ENCODE peak calls at places on chromosomes 6 and 20, in ten cellular contexts. One of them, this sample, is unnamed.

GRCh38 chr6:84018453-84019061 is 15.0 kb upstream of the MRAP2 start:
- DNase-seq in gastrocnemius medialis: no peak
- DNase-seq in neural progenitor cell: no peak
- DNase-seq in choroid plexus epithelial cell: no peak
- DNase-seq in fibroblast of lung: no peak
- DNase-seq in tibial artery: no peak
- DNase-seq in PC-3: peak; percentile 27
- DNase-seq in heart left ventricle: no peak
- DNase-seq in fibroblast of pulmonary artery: no peak
- DNase-seq in hepatocyte: no peak
- DNase-seq in this sample: no peak

GRCh38 chr6:51292659-51293058 is 474.0 kb downstream of the TFAP2B start:
- DNase-seq in gastrocnemius medialis: no peak
- DNase-seq in neural progenitor cell: no peak
- DNase-seq in choroid plexus epithelial cell: peak; percentile 61
- DNase-seq in fibroblast of lung: peak; percentile 65
- DNase-seq in tibial artery: no peak
- DNase-seq in PC-3: peak; percentile 75
- DNase-seq in heart left ventricle: no peak
- DNase-seq in fibroblast of pulmonary artery: no peak
- DNase-seq in hepatocyte: no peak
- DNase-seq in this sample: no peak

GRCh38 chr6:165658395-165659058 is 4.5 kb downstream of the PDE10A start:
- DNase-seq in gastrocnemius medialis: no peak
- DNase-seq in neural progenitor cell: no peak
- DNase-seq in choroid plexus epithelial cell: no peak
- DNase-seq in fibroblast of lung: no peak
- DNase-seq in tibial artery: no peak
- DNase-seq in PC-3: no peak
- DNase-seq in heart left ventricle: no peak
- DNase-seq in fibroblast of pulmonary artery: no peak
- DNase-seq in hepatocyte: peak; percentile 58
- DNase-seq in this sample: no peak

GRCh38 chr20:32902456-32903420 is 44.0 kb downstream of the EFCAB8 start:
- DNase-seq in gastrocnemius medialis: no peak
- DNase-seq in neural progenitor cell: peak; percentile 77
- DNase-seq in choroid plexus epithelial cell: peak; percentile 64
- DNase-seq in fibroblast of lung: peak; percentile 30
- DNase-seq in tibial artery: no peak
- DNase-seq in PC-3: peak; percentile 68
- DNase-seq in heart left ventricle: peak; percentile 19
- DNase-seq in fibroblast of pulmonary artery: peak; percentile 62
- DNase-seq in hepatocyte: peak; percentile 76
- DNase-seq in this sample: peak; percentile 71

GRCh38 chr6:129859524-129859923 is 1.6 kb downstream of the TMEM244 start:
- DNase-seq in gastrocnemius medialis: no peak
- DNase-seq in neural progenitor cell: no peak
- DNase-seq in choroid plexus epithelial cell: peak; percentile 42
- DNase-seq in fibroblast of lung: peak; percentile 72
- DNase-seq in tibial artery: no peak
- DNase-seq in PC-3: no peak
- DNase-seq in heart left ventricle: no peak
- DNase-seq in fibroblast of pulmonary artery: no peak
- DNase-seq in hepatocyte: no peak
- DNase-seq in this sample: peak; percentile 68

GRCh38 chr6:1667012-1667804 is 57.5 kb downstream of the FOXC1 start:
- DNase-seq in gastrocnemius medialis: no peak
- DNase-seq in neural progenitor cell: no peak
- DNase-seq in choroid plexus epithelial cell: peak; percentile 8
- DNase-seq in fibroblast of lung: peak; percentile 8
- DNase-seq in tibial artery: no peak
- DNase-seq in PC-3: no peak
- DNase-seq in heart left ventricle: no peak
- DNase-seq in fibroblast of pulmonary artery: no peak
- DNase-seq in hepatocyte: peak; percentile 58
- DNase-seq in this sample: peak; percentile 31

GRCh38 chr6:121175827-121176226 is 158.5 kb downstream of the TBC1D32 start:
- DNase-seq in gastrocnemius medialis: no peak
- DNase-seq in neural progenitor cell: no peak
- DNase-seq in choroid plexus epithelial cell: no peak
- DNase-seq in fibroblast of lung: no peak
- DNase-seq in tibial artery: no peak
- DNase-seq in PC-3: no peak
- DNase-seq in heart left ventricle: no peak
- DNase-seq in fibroblast of pulmonary artery: no peak
- DNase-seq in hepatocyte: no peak
- DNase-seq in this sample: no peak

GRCh38 chr6:24494726-24495515 is at the start of gene ALDH5A1:
- DNase-seq in gastrocnemius medialis: peak; percentile 52
- DNase-seq in neural progenitor cell: peak; percentile 88
- DNase-seq in choroid plexus epithelial cell: peak; percentile 55
- DNase-seq in fibroblast of lung: peak; percentile 72
- DNase-seq in tibial artery: peak; percentile 52
- DNase-seq in PC-3: peak; percentile 62
- DNase-seq in heart left ventricle: peak; percentile 77
- DNase-seq in fibroblast of pulmonary artery: peak; percentile 54
- DNase-seq in hepatocyte: peak; percentile 86
- DNase-seq in this sample: peak; percentile 57

GRCh38 chr20:12237772-12238171 is 320.1 kb downstream of the BTBD3 start:
- DNase-seq in gastrocnemius medialis: no peak
- DNase-seq in neural progenitor cell: no peak
- DNase-seq in choroid plexus epithelial cell: no peak
- DNase-seq in fibroblast of lung: no peak
- DNase-seq in tibial artery: no peak
- DNase-seq in PC-3: peak; percentile 13
- DNase-seq in heart left ventricle: no peak
- DNase-seq in fibroblast of pulmonary artery: peak; percentile 30
- DNase-seq in hepatocyte: no peak
- DNase-seq in this sample: no peak

GRCh38 chr6:33204165-33204414 is 365 bp upstream of the HSD17B8 start:
- DNase-seq in gastrocnemius medialis: no peak
- DNase-seq in neural progenitor cell: no peak
- DNase-seq in choroid plexus epithelial cell: no peak
- DNase-seq in fibroblast of lung: no peak
- DNase-seq in tibial artery: no peak
- DNase-seq in PC-3: no peak
- DNase-seq in heart left ventricle: no peak
- DNase-seq in fibroblast of pulmonary artery: no peak
- DNase-seq in hepatocyte: no peak
- DNase-seq in this sample: no peak

GRCh38 chr6:35240838-35241801 is 18.4 kb upstream of the ZNF76 start:
- DNase-seq in gastrocnemius medialis: no peak
- DNase-seq in neural progenitor cell: peak; percentile 82
- DNase-seq in choroid plexus epithelial cell: peak; percentile 69
- DNase-seq in fibroblast of lung: peak; percentile 19
- DNase-seq in tibial artery: peak; percentile 59
- DNase-seq in PC-3: peak; percentile 88
- DNase-seq in heart left ventricle: peak; percentile 63
- DNase-seq in fibroblast of pulmonary artery: peak; percentile 63
- DNase-seq in hepatocyte: peak; percentile 87
- DNase-seq in this sample: peak; percentile 80

GRCh38 chr20:43190332-43190953 is 737 bp upstream of the PTPRT start:
- DNase-seq in gastrocnemius medialis: no peak
- DNase-seq in neural progenitor cell: peak; percentile 16
- DNase-seq in choroid plexus epithelial cell: no peak
- DNase-seq in fibroblast of lung: no peak
- DNase-seq in tibial artery: no peak
- DNase-seq in PC-3: no peak
- DNase-seq in heart left ventricle: no peak
- DNase-seq in fibroblast of pulmonary artery: no peak
- DNase-seq in hepatocyte: no peak
- DNase-seq in this sample: no peak

GRCh38 chr6:44073612-44074382 is 53.5 kb downstream of the MRPL14 start:
- DNase-seq in gastrocnemius medialis: no peak
- DNase-seq in neural progenitor cell: no peak
- DNase-seq in choroid plexus epithelial cell: no peak
- DNase-seq in fibroblast of lung: no peak
- DNase-seq in tibial artery: no peak
- DNase-seq in PC-3: no peak
- DNase-seq in heart left ventricle: no peak
- DNase-seq in fibroblast of pulmonary artery: peak; percentile 14
- DNase-seq in hepatocyte: no peak
- DNase-seq in this sample: peak; percentile 70

GRCh38 chr6:157143171-157143884 is 180.0 kb downstream of the TMEM242 start:
- DNase-seq in gastrocnemius medialis: no peak
- DNase-seq in neural progenitor cell: peak; percentile 41
- DNase-seq in choroid plexus epithelial cell: peak; percentile 59
- DNase-seq in fibroblast of lung: peak; percentile 96
- DNase-seq in tibial artery: no peak
- DNase-seq in PC-3: peak; percentile 12
- DNase-seq in heart left ventricle: no peak
- DNase-seq in fibroblast of pulmonary artery: peak; percentile 92
- DNase-seq in hepatocyte: no peak
- DNase-seq in this sample: peak; percentile 82

GRCh38 chr20:31355981-31356380 is 12.4 kb upstream of the DEFB118 start:
- DNase-seq in gastrocnemius medialis: no peak
- DNase-seq in neural progenitor cell: no peak
- DNase-seq in choroid plexus epithelial cell: no peak
- DNase-seq in fibroblast of lung: peak; percentile 2
- DNase-seq in tibial artery: no peak
- DNase-seq in PC-3: peak; percentile 3
- DNase-seq in heart left ventricle: no peak
- DNase-seq in fibroblast of pulmonary artery: no peak
- DNase-seq in hepatocyte: no peak
- DNase-seq in this sample: no peak

GRCh38 chr6:79777713-79778579 is 146.8 kb downstream of the SH3BGRL2 start:
- DNase-seq in gastrocnemius medialis: peak; percentile 29
- DNase-seq in neural progenitor cell: peak; percentile 84
- DNase-seq in choroid plexus epithelial cell: peak; percentile 75
- DNase-seq in fibroblast of lung: peak; percentile 46
- DNase-seq in tibial artery: peak; percentile 49
- DNase-seq in PC-3: peak; percentile 74
- DNase-seq in heart left ventricle: peak; percentile 69
- DNase-seq in fibroblast of pulmonary artery: peak; percentile 70
- DNase-seq in hepatocyte: peak; percentile 89
- DNase-seq in this sample: peak; percentile 82

GRCh38 chr20:24487240-24487639 is 17.8 kb downstream of the SYNDIG1 start:
- DNase-seq in gastrocnemius medialis: no peak
- DNase-seq in neural progenitor cell: no peak
- DNase-seq in choroid plexus epithelial cell: no peak
- DNase-seq in fibroblast of lung: no peak
- DNase-seq in tibial artery: no peak
- DNase-seq in PC-3: no peak
- DNase-seq in heart left ventricle: no peak
- DNase-seq in fibroblast of pulmonary artery: no peak
- DNase-seq in hepatocyte: no peak
- DNase-seq in this sample: no peak

GRCh38 chr6:30556964-30557682 is at the start of gene PRR3:
- DNase-seq in gastrocnemius medialis: peak; percentile 59
- DNase-seq in neural progenitor cell: peak; percentile 92
- DNase-seq in choroid plexus epithelial cell: peak; percentile 92
- DNase-seq in fibroblast of lung: peak; percentile 84
- DNase-seq in tibial artery: peak; percentile 71
- DNase-seq in PC-3: peak; percentile 92
- DNase-seq in heart left ventricle: peak; percentile 83
- DNase-seq in fibroblast of pulmonary artery: peak; percentile 90
- DNase-seq in hepatocyte: peak; percentile 89
- DNase-seq in this sample: peak; percentile 83
- TF ChIP-seq CTCF in gastrocnemius medialis: no peak
- TF ChIP-seq CTCF in neural progenitor cell: no peak
- TF ChIP-seq CTCF in choroid plexus epithelial cell: no peak
- TF ChIP-seq CTCF in fibroblast of lung: no peak
- TF ChIP-seq CTCF in tibial artery: no peak
- TF ChIP-seq CTCF in PC-3: no peak
- TF ChIP-seq CTCF in heart left ventricle: no peak
- TF ChIP-seq CTCF in fibroblast of pulmonary artery: no peak
- TF ChIP-seq CTCF in hepatocyte: no peak
- TF ChIP-seq CTCF in this sample: no peak

GRCh38 chr20:50948132-50948785 is 10.1 kb downstream of the DPM1 start:
- DNase-seq in gastrocnemius medialis: no peak
- DNase-seq in neural progenitor cell: no peak
- DNase-seq in choroid plexus epithelial cell: no peak
- DNase-seq in fibroblast of lung: no peak
- DNase-seq in tibial artery: no peak
- DNase-seq in PC-3: no peak
- DNase-seq in heart left ventricle: no peak
- DNase-seq in fibroblast of pulmonary artery: no peak
- DNase-seq in hepatocyte: no peak
- DNase-seq in this sample: no peak
- H3K4me3 ChIP-seq in gastrocnemius medialis: no peak overlapping the region
- H3K4me3 ChIP-seq in neural progenitor cell: no peak overlapping the region
- H3K4me3 ChIP-seq in choroid plexus epithelial cell: no peak overlapping the region
- H3K4me3 ChIP-seq in fibroblast of lung: no peak overlapping the region
- H3K4me3 ChIP-seq in tibial artery: no peak overlapping the region
- H3K4me3 ChIP-seq in PC-3: no peak overlapping the region
- H3K4me3 ChIP-seq in heart left ventricle: no peak overlapping the region
- H3K4me3 ChIP-seq in fibroblast of pulmonary artery: no peak overlapping the region
- H3K4me3 ChIP-seq in hepatocyte: no peak overlapping the region
- H3K4me3 ChIP-seq in this sample: no peak overlapping the region

DNA sequence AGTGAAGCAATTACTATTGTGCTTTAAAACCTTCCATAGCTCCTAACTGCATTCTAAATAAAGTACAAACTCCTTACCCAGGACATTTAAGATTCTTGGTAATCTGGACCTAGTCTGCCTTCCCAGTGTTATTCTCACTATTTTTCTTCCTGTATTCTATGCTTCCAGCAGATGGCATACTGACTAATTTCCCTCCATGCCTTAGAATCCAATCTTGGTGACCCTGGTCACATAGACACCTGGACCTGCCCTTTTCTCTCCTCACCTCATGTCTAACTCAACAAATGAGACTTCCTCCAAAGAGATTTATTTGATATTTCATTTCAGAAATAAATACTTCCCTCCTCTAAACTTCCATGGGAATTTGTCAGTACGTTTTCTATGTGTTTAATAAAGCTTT is 25.8 kb downstream of the ROS1 start:
- DNase-seq in gastrocnemius medialis: no peak
- DNase-seq in neural progenitor cell: no peak
- DNase-seq in choroid plexus epithelial cell: peak; percentile 41
- DNase-seq in fibroblast of lung: no peak
- DNase-seq in tibial artery: no peak
- DNase-seq in PC-3: peak; percentile 41
- DNase-seq in heart left ventricle: no peak
- DNase-seq in fibroblast of pulmonary artery: peak; percentile 20
- DNase-seq in hepatocyte: no peak
- DNase-seq in this sample: no peak
- TF ChIP-seq CTCF in gastrocnemius medialis: no peak
- TF ChIP-seq CTCF in neural progenitor cell: peak; percentile 37
- TF ChIP-seq CTCF in choroid plexus epithelial cell: peak; percentile 57
- TF ChIP-seq CTCF in fibroblast of lung: peak; percentile 30
- TF ChIP-seq CTCF in tibial artery: no peak
- TF ChIP-seq CTCF in PC-3: peak; percentile 53
- TF ChIP-seq CTCF in heart left ventricle: no peak
- TF ChIP-seq CTCF in fibroblast of pulmonary artery: peak; percentile 51
- TF ChIP-seq CTCF in hepatocyte: peak; percentile 43
- TF ChIP-seq CTCF in this sample: peak; percentile 26

DNA sequence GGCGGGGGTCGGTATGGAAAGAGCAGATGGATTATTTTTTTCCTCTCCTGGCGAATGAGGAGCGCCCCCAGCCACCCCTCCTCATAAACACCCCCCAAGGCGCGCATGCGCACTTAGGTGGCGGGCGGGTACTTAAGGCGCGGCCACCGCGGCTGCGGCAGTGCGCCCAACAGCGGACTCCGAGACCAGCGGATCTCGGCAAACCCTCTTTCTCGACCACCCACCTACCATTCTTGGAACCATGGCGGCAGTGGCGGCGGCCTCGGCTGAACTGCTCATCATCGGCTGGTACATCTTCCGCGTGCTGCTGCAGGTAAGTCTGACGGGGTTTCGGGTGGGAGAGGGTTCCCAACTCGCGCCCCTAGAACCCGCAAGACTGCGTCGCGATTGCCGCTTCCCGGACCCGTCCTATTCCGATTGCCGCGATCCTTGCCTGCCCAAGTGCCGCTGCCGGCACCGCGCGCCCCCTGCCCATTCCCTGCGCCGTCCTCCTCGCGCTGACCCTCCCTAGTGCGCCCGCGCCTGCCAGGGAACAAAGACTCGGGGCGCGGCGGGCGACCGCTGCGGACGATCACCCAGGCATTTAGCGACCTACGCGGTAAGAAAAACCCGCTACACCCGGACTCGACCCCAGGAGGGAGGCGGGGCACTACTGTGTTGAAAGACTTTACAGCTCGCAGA is at the start of gene NNAT:
- DNase-seq in gastrocnemius medialis: no peak
- DNase-seq in neural progenitor cell: no peak
- DNase-seq in choroid plexus epithelial cell: no peak
- DNase-seq in fibroblast of lung: no peak
- DNase-seq in tibial artery: no peak
- DNase-seq in PC-3: no peak
- DNase-seq in heart left ventricle: no peak
- DNase-seq in fibroblast of pulmonary artery: no peak
- DNase-seq in hepatocyte: no peak
- DNase-seq in this sample: no peak
- H3K4me3 ChIP-seq in gastrocnemius medialis: peak within 1 kb of the TSS; percentile 98
- H3K4me3 ChIP-seq in neural progenitor cell: no peak within 1 kb of the TSS
- H3K4me3 ChIP-seq in choroid plexus epithelial cell: peak within 1 kb of the TSS; percentile 62
- H3K4me3 ChIP-seq in fibroblast of lung: peak within 1 kb of the TSS; percentile 55
- H3K4me3 ChIP-seq in tibial artery: no peak within 1 kb of the TSS
- H3K4me3 ChIP-seq in PC-3: no peak within 1 kb of the TSS
- H3K4me3 ChIP-seq in heart left ventricle: peak within 1 kb of the TSS; percentile 11
- H3K4me3 ChIP-seq in fibroblast of pulmonary artery: peak within 1 kb of the TSS; percentile 48
- H3K4me3 ChIP-seq in hepatocyte: no peak within 1 kb of the TSS
- H3K4me3 ChIP-seq in this sample: no peak within 1 kb of the TSS

This sample was measured in foreskin fibroblast.